ENCODE peak calls at places on chromosomes 3 and 15, in six cellular contexts. U is upper lobe of right lung, K is ovary, H is adrenal gland, S is NB4, C is cardiac fibroblast. A is an unnamed sample.

GRCh38 chr3:339346-339745 is 142.8 kb downstream of the CHL1 start:
- DNase-seq in U (no peak), K (no peak), H (no peak), S (no peak), C (no peak), A (no peak)

GRCh38 chr3:132210476-132211346 is 106.5 kb upstream of the ACP3 start:
- DNase-seq in U (no peak), K (no peak), H (no peak), S (peak; percentile 20), C (no peak), A (peak; percentile 35)

GRCh38 chr3:44893097-44893496 is 18.7 kb downstream of the TGM4 start:
- DNase-seq in U (no peak), K (no peak), H (no peak), S (no peak), C (peak; percentile 56), A (no peak)

GRCh38 chr3:87120850-87121249 is 106.3 kb upstream of the CHMP2B start:
- DNase-seq in U (no peak), K (no peak), H (no peak), S (no peak), C (no peak), A (no peak)

GRCh38 chr3:72004749-72005292 is 219.9 kb upstream of the PROK2 start:
- DNase-seq in U (no peak), K (no peak), H (no peak), S (no peak), C (peak; percentile 41), A (no peak)

GRCh38 chr15:98776607-98777281 is 128.4 kb downstream of the IGF1R start:
- DNase-seq in U (peak; percentile 70), K (peak; percentile 80), H (no peak), S (no peak), C (peak; percentile 52), A (peak; percentile 56)

GRCh38 chr15:37079726-37080125 is 20.6 kb downstream of the MEIS2 start:
- DNase-seq in U (no peak), K (no peak), H (peak; percentile 38), S (no peak), C (peak; percentile 90), A (no peak)

GRCh38 chr15:26891448-26891881 is 24.6 kb downstream of the GABRA5 start:
- DNase-seq in U (no peak), K (no peak), H (peak; percentile 68), S (peak; percentile 75), C (peak; percentile 53), A (no peak)

GRCh38 chr3:177833392-177833791 is 636.1 kb upstream of the TBL1XR1 start:
- DNase-seq in U (no peak), K (no peak), H (no peak), S (no peak), C (no peak), A (no peak)

GRCh38 chr3:120908030-120908802 is at the start of gene STXBP5L:
- DNase-seq in U (peak; percentile 86), K (peak; percentile 96), H (peak; percentile 88), S (peak; percentile 14), C (peak; percentile 83), A (peak; percentile 89)

GRCh38 chr15:88257311-88257901 is 867 bp upstream of the NTRK3 start:
- DNase-seq in U (peak; percentile 55), K (no peak), H (no peak), S (no peak), C (no peak), A (no peak)

GRCh38 chr3:62057339-62058047 is 315.9 kb downstream of the FEZF2 start:
- DNase-seq in U (no peak), K (no peak), H (no peak), S (no peak), C (no peak), A (no peak)

GRCh38 chr3:7682822-7683229 is 818.8 kb upstream of the LMCD1 start:
- DNase-seq in U (peak; percentile 52), K (no peak), H (no peak), S (peak; percentile 17), C (peak; percentile 94), A (peak; percentile 46)

GRCh38 chr3:114093596-114093995 is 37.1 kb downstream of the QTRT2 start:
- DNase-seq in U (no peak), K (peak; percentile 36), H (no peak), S (peak; percentile 15), C (peak; percentile 76), A (peak; percentile 14)

GRCh38 chr3:124361566-124361965 is 368.7 kb upstream of the UMPS start:
- DNase-seq in U (no peak), K (no peak), H (no peak), S (no peak), C (no peak), A (no peak)

GRCh38 chr15:45116482-45117326 is 2.6 kb downstream of the DUOXA2 start:
- DNase-seq in U (peak; percentile 63), K (no peak), H (no peak), S (no peak), C (no peak), A (peak; percentile 58)

GRCh38 chr3:171290680-171291079 is 169.5 kb downstream of the TNIK start:
- DNase-seq in U (no peak), K (no peak), H (no peak), S (no peak), C (no peak), A (no peak)

GRCh38 chr3:102183623-102184022 is 251.2 kb upstream of the ZPLD1 start:
- DNase-seq in U (no peak), K (no peak), H (no peak), S (no peak), C (no peak), A (no peak)

GRCh38 chr3:150376001-150376848 is 31.9 kb upstream of the TSC22D2 start:
- DNase-seq in U (no peak), K (peak; percentile 23), H (no peak), S (peak; percentile 18), C (peak; percentile 75), A (peak; percentile 28)

GRCh38 chr15:85725564-85725963 is 69.2 kb downstream of the KLHL25 start:
- DNase-seq in U (no peak), K (no peak), H (no peak), S (no peak), C (no peak), A (no peak)

GRCh38 chr3:78754066-78754743 is 1013.6 kb downstream of the ROBO1 start:
- DNase-seq in U (no peak), K (no peak), H (no peak), S (no peak), C (peak; percentile 67), A (no peak)

DNA sequence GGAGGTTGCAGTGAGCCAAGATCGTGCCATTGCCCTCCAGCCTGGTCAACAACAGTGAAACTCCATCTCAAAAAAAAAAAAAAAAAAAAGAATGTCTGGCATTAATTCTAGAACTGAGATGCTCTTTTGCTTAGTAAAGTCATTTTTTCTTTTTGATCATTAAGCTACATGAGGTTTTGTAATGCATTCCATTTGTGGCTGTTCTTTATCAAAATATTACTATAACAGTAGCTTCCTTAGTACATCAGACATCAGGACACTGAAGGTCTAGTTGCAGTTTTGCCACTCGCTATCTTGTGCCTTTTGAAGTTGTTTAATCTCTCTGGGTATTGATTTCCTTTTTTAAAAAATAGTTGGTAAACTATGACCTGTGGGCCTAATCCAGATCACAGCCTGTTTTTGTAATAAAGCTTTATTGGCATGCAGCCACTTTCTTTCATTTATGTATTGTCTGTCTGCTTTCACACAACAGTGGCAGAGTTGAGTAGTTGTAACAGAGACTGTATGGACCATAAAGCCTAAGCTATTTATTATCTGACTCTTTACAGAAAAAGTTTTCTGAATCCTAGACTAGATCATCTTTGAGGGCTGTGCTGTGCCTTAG is 76.6 kb downstream of the SLC25A26 start:
- DNase-seq in U (no peak), K (no peak), H (no peak), S (no peak), C (peak; percentile 18), A (no peak)
- H3K4me3 ChIP-seq in U (no peak overlapping the region), K (no peak overlapping the region), H (no peak overlapping the region), S (no peak overlapping the region), C (no peak overlapping the region), A (no peak overlapping the region)

GRCh38 chr15:41334293-41335120 is 1.8 kb downstream of the NUSAP1 start:
- DNase-seq in U (no peak), K (no peak), H (no peak), S (peak; percentile 22), C (no peak), A (no peak)
- H3K4me3 ChIP-seq in U (no peak overlapping the region), K (no peak overlapping the region), H (no peak overlapping the region), S (peak overlapping the region; percentile 83), C (no peak overlapping the region), A (no peak overlapping the region)

GRCh38 chr3:128499724-128500275 is 6.8 kb upstream of the GATA2 start:
- DNase-seq in U (no peak), K (no peak), H (peak; percentile 4), S (no peak), C (no peak), A (no peak)

GRCh38 chr3:128498901-128499530 is 6.0 kb upstream of the GATA2 start:
- DNase-seq in U (no peak), K (no peak), H (peak; percentile 14), S (no peak), C (no peak), A (peak; percentile 15)

GRCh38 chr3:128496602-128497304 is 3.8 kb upstream of the GATA2 start:
- DNase-seq in U (no peak), K (no peak), H (peak; percentile 38), S (no peak), C (peak; percentile 52), A (peak; percentile 56)

GRCh38 chr3:128497305-128498126 is 4.5 kb upstream of the GATA2 start:
- DNase-seq in U (peak; percentile 79), K (peak; percentile 74), H (peak; percentile 81), S (peak; percentile 79), C (no peak), A (peak; percentile 71)

GRCh38 chr3:128498127-128498626 is 5.2 kb upstream of the GATA2 start:
- DNase-seq in U (no peak), K (no peak), H (peak; percentile 5), S (no peak), C (no peak), A (no peak)
- H3K4me3 ChIP-seq in U (peak overlapping the region; percentile 46), K (peak overlapping the region; percentile 42), H (no peak overlapping the region), S (peak overlapping the region; percentile 21), C (no peak overlapping the region), A (peak overlapping the region; percentile 51)

GRCh38 chr15:65824031-65824743 is 32.1 kb upstream of the DENND4A start:
- DNase-seq in U (no peak), K (peak; percentile 32), H (peak; percentile 56), S (peak; percentile 50), C (peak; percentile 81), A (peak; percentile 68)

GRCh38 chr15:65819563-65819960 is 27.5 kb upstream of the DENND4A start:
- DNase-seq in U (no peak), K (no peak), H (peak; percentile 18), S (no peak), C (no peak), A (no peak)

GRCh38 chr15:65821070-65821469 is 29.0 kb upstream of the DENND4A start:
- DNase-seq in U (no peak), K (no peak), H (no peak), S (no peak), C (no peak), A (no peak)

GRCh38 chr15:65816441-65816840 is 24.3 kb upstream of the DENND4A start:
- DNase-seq in U (no peak), K (no peak), H (no peak), S (no peak), C (no peak), A (no peak)

GRCh38 chr15:65818927-65819562 is 27.0 kb upstream of the DENND4A start:
- DNase-seq in U (no peak), K (no peak), H (no peak), S (no peak), C (peak; percentile 81), A (no peak)
- H3K4me3 ChIP-seq in U (no peak overlapping the region), K (no peak overlapping the region), H (no peak overlapping the region), S (no peak overlapping the region), C (no peak overlapping the region), A (no peak overlapping the region)

A was measured in pancreas.